ENCODE peak calls at places on chromosome 5, in five cellular contexts. E is nephron progenitor cell, S is NCI-H1417, V is T47D, H is PC-9. X is an unnamed sample.

GRCh38 chr5:176737001-176737745 is 73.2 kb upstream of the UNC5A start:
- DNase-seq in V (no peak), H (no peak), S (peak; percentile 29), E (no peak), X (no peak)

GRCh38 chr5:66840527-66841013 is 244.4 kb downstream of the MAST4 start:
- DNase-seq in S (no peak), H (peak; percentile 77), E (no peak), V (no peak), X (no peak)

GRCh38 chr5:139745121-139745799 is 50.3 kb upstream of the PSD2 start:
- DNase-seq in H (peak; percentile 66), E (no peak), S (peak; percentile 46), V (no peak), X (no peak)

GRCh38 chr5:139759219-139759721 is 36.3 kb upstream of the PSD2 start:
- DNase-seq in E (peak; percentile 80), S (peak; percentile 51), H (no peak), V (no peak), X (no peak)

GRCh38 chr5:34475249-34475966 is 180.7 kb upstream of the RAI14 start:
- DNase-seq in S (no peak), E (no peak), H (no peak), V (peak; percentile 49), X (peak; percentile 97)

GRCh38 chr5:174317261-174317894 is 271.9 kb downstream of the NSG2 start:
- DNase-seq in H (no peak), E (peak; percentile 72), S (peak; percentile 59), V (peak; percentile 79), X (peak; percentile 82)

GRCh38 chr5:52710972-52711596 is 76.6 kb upstream of the ITGA1 start:
- DNase-seq in E (no peak), S (no peak), H (no peak), V (no peak), X (no peak)

GRCh38 chr5:67790390-67790789 is 425.2 kb upstream of the PIK3R1 start:
- DNase-seq in E (no peak), H (no peak), S (no peak), V (no peak), X (no peak)

GRCh38 chr5:67268233-67269011 is 71.8 kb upstream of the CD180 start:
- DNase-seq in V (peak; percentile 15), S (peak; percentile 22), H (no peak), E (peak; percentile 76), X (no peak)

GRCh38 chr5:67771221-67771620 is 444.3 kb upstream of the PIK3R1 start:
- DNase-seq in H (no peak), V (no peak), E (no peak), S (no peak), X (no peak)

GRCh38 chr5:89343666-89344065 is 460.7 kb upstream of the MEF2C start:
- DNase-seq in H (no peak), S (peak; percentile 69), V (no peak), E (no peak), X (no peak)

GRCh38 chr5:52705720-52706119 is 82.0 kb upstream of the ITGA1 start:
- DNase-seq in E (no peak), S (no peak), H (no peak), V (no peak), X (no peak)

GRCh38 chr5:154390096-154390495 is 55.7 kb upstream of the SAP30L start:
- DNase-seq in E (no peak), H (no peak), S (no peak), V (no peak), X (no peak)

GRCh38 chr5:131462479-131462878 is 172.6 kb downstream of the RAPGEF6 start:
- DNase-seq in H (no peak), S (peak; percentile 39), E (no peak), V (no peak), X (no peak)

GRCh38 chr5:97499605-97500004 is 316.6 kb upstream of the RIOK2 start:
- DNase-seq in H (no peak), V (peak; percentile 42), S (no peak), E (no peak), X (no peak)

GRCh38 chr5:32143991-32144636 is 30.0 kb downstream of the GOLPH3 start:
- DNase-seq in V (no peak), S (no peak), H (peak; percentile 10), E (no peak), X (no peak)

GRCh38 chr5:9288234-9288633 is 257.6 kb downstream of the SEMA5A start:
- DNase-seq in S (no peak), H (no peak), E (no peak), V (no peak), X (peak; percentile 27)

GRCh38 chr5:78472469-78473106 is 112.2 kb downstream of the SCAMP1 start:
- DNase-seq in E (no peak), S (peak; percentile 0), V (no peak), H (no peak), X (no peak)